ENCODE peak calls at places on chromosomes 16 and 17, in eight cellular contexts. G is Panc1, U is brain microvascular endothelial cell, K is tibial nerve, X is AG10803, Y is kidney epithelial cell, B is ovary, Q is adrenal gland. R is an unnamed sample.
A peak's percentile ranks its signal among the peaks of the same experiment; 100 is the strongest.

GRCh38 chr17:42548993-42549755 is 3.5 kb upstream of the HSD17B1 start:
- DNase-seq in G (no peak), U (no peak), K (no peak), X (no peak), Y (no peak), B (no peak), Q (no peak), R (no peak)

GRCh38 chr16:9119795-9120194 is 28.4 kb downstream of the HAPSTR1 start:
- DNase-seq in G (no peak), U (no peak), K (peak; percentile 47), X (peak; percentile 97), Y (no peak), B (no peak), Q (peak; percentile 53), R (peak; percentile 77)

GRCh38 chr16:47460301-47460754 is 535 bp downstream of the ITFG1 start:
- DNase-seq in G (no peak), U (no peak), K (no peak), X (peak; percentile 16), Y (no peak), B (no peak), Q (no peak), R (no peak)

GRCh38 chr17:4208228-4208627 is 55.6 kb downstream of the ANKFY1 start:
- DNase-seq in G (no peak), U (no peak), K (no peak), X (peak; percentile 85), Y (no peak), B (no peak), Q (no peak), R (no peak)

GRCh38 chr17:48113201-48113676 is 5.7 kb downstream of the SNX11 start:
- DNase-seq in G (no peak), U (no peak), K (peak; percentile 20), X (no peak), Y (no peak), B (no peak), Q (no peak), R (no peak)

GRCh38 chr17:32269377-32269776 is 3.7 kb downstream of the RHBDL3 start:
- DNase-seq in G (no peak), U (no peak), K (no peak), X (no peak), Y (no peak), B (no peak), Q (peak; percentile 87), R (no peak)

GRCh38 chr16:19882186-19882585 is 2.5 kb downstream of the GPRC5B start:
- DNase-seq in G (no peak), U (no peak), K (no peak), X (no peak), Y (no peak), B (no peak), Q (no peak), R (no peak)

GRCh38 chr16:22267764-22268163 is 29.4 kb upstream of the POLR3E start:
- DNase-seq in G (no peak), U (no peak), K (no peak), X (no peak), Y (no peak), B (no peak), Q (no peak), R (no peak)

GRCh38 chr17:15261063-15261817 is 3.9 kb downstream of the PMP22 start:
- DNase-seq in G (no peak), U (peak; percentile 57), K (peak; percentile 32), X (peak; percentile 57), Y (no peak), B (no peak), Q (peak; percentile 71), R (no peak)

GRCh38 chr16:1678500-1679098 is 520 bp downstream of the JPT2 start:
- DNase-seq in G (no peak), U (peak; percentile 16), K (peak; percentile 16), X (peak; percentile 48), Y (no peak), B (peak; percentile 60), Q (peak; percentile 75), R (no peak)

GRCh38 chr17:61393550-61393903 is 6.1 kb upstream of the TBX2 start:
- DNase-seq in G (no peak), U (no peak), K (no peak), X (no peak), Y (no peak), B (no peak), Q (no peak), R (no peak)

GRCh38 chr16:53822936-53823529 is 119.1 kb downstream of the FTO start:
- DNase-seq in G (no peak), U (no peak), K (no peak), X (peak; percentile 50), Y (no peak), B (no peak), Q (no peak), R (no peak)

GRCh38 chr16:57993897-57994296 is 6.6 kb downstream of the ZNF319 start:
- DNase-seq in G (no peak), U (no peak), K (no peak), X (no peak), Y (no peak), B (no peak), Q (no peak), R (no peak)

GRCh38 chr16:14629612-14629918 is 495 bp downstream of the PARN start:
- DNase-seq in G (no peak), U (no peak), K (no peak), X (no peak), Y (no peak), B (no peak), Q (no peak), R (no peak)

GRCh38 chr16:87093804-87094203 is 223.4 kb downstream of the C16orf95 start:
- DNase-seq in G (no peak), U (no peak), K (no peak), X (no peak), Y (no peak), B (no peak), Q (no peak), R (no peak)

GRCh38 chr16:47611848-47612493 is 150.8 kb downstream of the PHKB start:
- DNase-seq in G (no peak), U (no peak), K (no peak), X (no peak), Y (no peak), B (no peak), Q (no peak), R (no peak)

DNA sequence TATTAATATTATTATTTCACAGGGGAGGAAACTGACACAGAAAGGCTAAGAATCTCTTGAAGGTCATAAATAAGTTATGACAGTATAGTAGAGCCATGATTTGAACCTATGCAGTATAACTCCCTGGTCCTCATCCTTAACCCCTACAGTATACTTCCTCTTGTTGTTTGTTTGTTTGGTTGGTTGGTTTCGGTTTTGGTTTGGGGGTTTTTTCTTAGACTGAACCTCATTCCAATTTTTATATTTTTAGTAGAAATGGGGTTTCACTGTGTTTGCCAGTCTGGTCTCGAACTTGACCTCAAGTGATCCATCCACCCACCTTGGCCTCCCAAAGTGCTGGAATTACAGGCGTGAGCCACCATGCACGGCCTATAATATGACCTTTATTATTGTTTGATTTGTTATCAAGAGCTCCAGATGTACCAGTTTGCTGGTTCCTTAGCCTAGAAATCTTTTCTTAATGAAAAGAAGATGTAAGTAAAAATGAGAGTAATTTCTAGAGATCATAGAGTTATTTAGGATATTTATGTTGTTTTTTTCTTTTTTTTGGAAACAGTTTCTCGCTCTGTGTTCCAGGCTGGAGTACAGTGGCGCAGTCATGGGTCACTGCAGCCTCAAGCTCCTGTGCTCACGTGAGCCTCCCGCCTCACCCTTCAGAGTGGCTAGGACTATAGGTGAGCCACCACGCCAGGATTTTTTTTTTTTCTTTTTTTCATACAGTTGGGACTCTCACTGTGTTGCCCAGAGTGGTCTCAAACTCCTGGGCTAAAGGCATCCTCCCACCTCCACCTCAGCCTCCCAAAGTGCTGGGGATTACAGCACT is 4.9 kb downstream of the PRR11 start:
- DNase-seq in G (no peak), U (no peak), K (no peak), X (no peak), Y (no peak), B (no peak), Q (peak; percentile 9), R (no peak)
- H3K4me3 ChIP-seq in G (peak overlapping the region; percentile 41), U (no peak overlapping the region), K (no peak overlapping the region), X (peak overlapping the region; percentile 33), Y (no peak overlapping the region), B (no peak overlapping the region), Q (no peak overlapping the region), R (no peak overlapping the region)

DNA sequence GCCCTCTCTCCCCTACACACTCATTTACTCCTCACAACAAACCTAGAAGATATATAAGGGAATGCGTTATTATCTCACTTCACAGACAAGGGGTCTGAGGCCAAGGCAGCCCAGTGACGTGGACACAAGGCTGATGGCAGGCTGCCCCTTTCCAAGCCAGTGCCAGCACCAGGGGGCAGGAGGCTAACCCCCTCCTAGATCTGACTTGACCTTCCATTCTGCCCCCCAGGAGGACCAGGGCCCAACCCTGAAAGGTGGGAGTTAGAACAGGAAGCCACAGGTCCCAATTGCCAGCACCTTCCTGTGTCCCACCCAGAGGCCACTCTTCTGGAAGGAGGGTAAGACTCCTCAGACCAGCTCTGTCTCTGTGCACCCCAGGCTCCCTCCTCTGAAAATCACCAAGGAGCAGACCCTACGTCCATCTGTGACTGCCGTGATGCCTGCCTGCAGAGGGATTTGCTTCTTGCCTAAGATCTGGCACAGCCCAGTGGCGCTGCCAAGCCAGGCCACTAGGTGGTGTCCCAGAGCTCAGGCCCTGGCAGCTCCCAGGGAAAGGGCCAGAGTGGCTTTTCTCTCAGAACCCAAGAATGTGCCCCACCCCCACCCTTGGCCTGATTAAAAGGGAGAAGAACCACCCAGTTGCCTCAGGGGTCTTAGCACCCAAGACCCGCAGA is 42.4 kb upstream of the MRPS23 start:
- DNase-seq in G (peak; percentile 61), U (peak; percentile 82), K (peak; percentile 90), X (peak; percentile 90), Y (no peak), B (peak; percentile 86), Q (peak; percentile 97), R (no peak)
- TF ChIP-seq CTCF in G (peak; percentile 99), U (peak; percentile 100), K (peak; percentile 98), X (peak; percentile 99), Y (peak; percentile 100), B (peak; percentile 59), Q (peak; percentile 99), R (peak; percentile 99)

DNA sequence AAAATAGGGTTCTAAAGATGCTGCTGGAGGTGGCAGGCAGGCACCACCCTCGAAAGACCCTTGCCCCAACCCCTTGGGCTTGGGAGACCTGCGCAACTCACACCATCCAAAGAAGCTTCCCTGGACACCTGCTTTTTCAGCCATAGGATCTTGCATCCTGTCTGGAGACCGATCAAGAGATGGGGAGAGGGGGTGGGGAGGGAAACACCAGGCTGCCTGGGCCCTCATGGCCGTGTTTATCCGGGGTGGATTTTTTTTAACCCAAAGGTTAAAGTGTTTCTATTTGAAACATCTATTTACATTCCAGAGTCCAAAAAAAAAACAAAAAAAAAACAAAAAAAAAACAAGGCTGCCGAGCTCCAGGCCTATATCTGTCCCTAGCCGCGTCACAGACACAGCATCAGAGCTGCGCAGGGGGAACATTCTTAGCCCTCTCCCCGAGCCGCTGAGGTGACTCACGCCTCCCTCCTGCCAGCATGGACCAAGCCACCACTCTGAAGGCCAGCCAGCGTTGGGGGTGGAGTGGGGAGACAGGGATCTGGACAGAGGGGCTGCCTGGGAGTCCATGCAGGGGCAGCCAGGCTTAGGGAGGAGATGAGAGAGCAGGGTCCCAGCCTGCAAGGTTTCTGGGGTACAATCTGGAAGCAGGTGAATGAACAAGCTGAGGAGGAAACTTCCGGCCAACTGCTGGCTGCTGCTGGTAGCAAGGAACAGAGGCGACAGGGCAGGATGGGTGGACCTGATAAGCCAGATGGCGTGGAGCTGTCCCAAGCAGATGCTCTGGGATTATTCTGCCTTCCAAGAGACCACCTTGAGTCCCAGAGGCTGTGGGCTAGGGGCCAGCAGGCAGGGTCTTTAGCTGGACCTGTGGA is 14.8 kb downstream of the HDAC5 start:
- DNase-seq in G (no peak), U (peak; percentile 96), K (peak; percentile 67), X (peak; percentile 98), Y (no peak), B (peak; percentile 92), Q (peak; percentile 98), R (peak; percentile 93)
- H3K4me3 ChIP-seq in G (no peak overlapping the region), U (peak overlapping the region; percentile 20), K (peak overlapping the region; percentile 3), X (peak overlapping the region; percentile 75), Y (no peak overlapping the region), B (no peak overlapping the region), Q (no peak overlapping the region), R (peak overlapping the region; percentile 54)

GRCh38 chr16:586047-586644 is 3.7 kb upstream of the RAB40C start:
- DNase-seq in G (no peak), U (no peak), K (no peak), X (peak; percentile 40), Y (no peak), B (peak; percentile 31), Q (no peak), R (no peak)
- TF ChIP-seq CTCF in G (no peak), U (no peak), K (no peak), X (no peak), Y (no peak), B (no peak), Q (no peak), R (no peak)